ENCODE peak calls at places on chromosomes 5 and 9, in five cellular contexts. P, O, U, S and X are unnamed samples.

GRCh38 chr9:112831969-112832368 is 58.7 kb downstream of the SLC46A2 start:
- DNase-seq in P (no peak), O (no peak), U (no peak), S (no peak), X (no peak)

GRCh38 chr9:123776856-123777560 is 152.9 kb downstream of the DENND1A start:
- DNase-seq in P (no peak), O (no peak), U (no peak), S (no peak), X (no peak)

GRCh38 chr9:10212702-10213101 is 400.1 kb downstream of the PTPRD start:
- DNase-seq in P (no peak), O (no peak), U (no peak), S (no peak), X (no peak)

GRCh38 chr9:127423591-127423933 is 620 bp upstream of the ZNF79 start:
- DNase-seq in P (no peak), O (no peak), U (no peak), S (no peak), X (no peak)

GRCh38 chr9:94901019-94901363 is 174.5 kb downstream of the AOPEP start:
- DNase-seq in P (no peak), O (no peak), U (no peak), S (no peak), X (no peak)

GRCh38 chr9:86406366-86406765 is 52.2 kb upstream of the TUT7 start:
- DNase-seq in P (no peak), O (no peak), U (no peak), S (no peak), X (peak; percentile 69)

GRCh38 chr9:133944746-133945135 is 47.4 kb downstream of the VAV2 start:
- DNase-seq in P (no peak), O (peak; percentile 14), U (no peak), S (no peak), X (peak; percentile 85)

GRCh38 chr5:125181159-125181558 is 434.7 kb upstream of the ZNF608 start:
- DNase-seq in P (no peak), O (no peak), U (no peak), S (no peak), X (no peak)

GRCh38 chr5:28344803-28345433 is 1306.5 kb upstream of the CDH9 start:
- DNase-seq in P (peak; percentile 23), O (peak; percentile 13), U (peak; percentile 32), S (peak; percentile 8), X (peak; percentile 45)

GRCh38 chr5:111165058-111165457 is 59.1 kb upstream of the CAMK4 start:
- DNase-seq in P (no peak), O (no peak), U (no peak), S (no peak), X (no peak)

GRCh38 chr9:122475717-122476116 is 2.0 kb downstream of the OR1J1 start:
- DNase-seq in P (no peak), O (no peak), U (no peak), S (no peak), X (no peak)

GRCh38 chr5:169978744-169979143 is 1.6 kb downstream of the INSYN2B start:
- DNase-seq in P (no peak), O (no peak), U (no peak), S (no peak), X (no peak)

GRCh38 chr5:61280205-61280604 is 51.9 kb upstream of the ZSWIM6 start:
- DNase-seq in P (peak; percentile 9), O (peak; percentile 70), U (no peak), S (no peak), X (peak; percentile 91)

GRCh38 chr5:10680876-10681481 is 80.1 kb downstream of the DAP start:
- DNase-seq in P (no peak), O (no peak), U (no peak), S (no peak), X (no peak)

GRCh38 chr5:95884021-95884333 is 61.5 kb upstream of the GLRX start:
- DNase-seq in P (no peak), O (no peak), U (no peak), S (peak; percentile 37), X (peak; percentile 56)

GRCh38 chr5:112479418-112479817 is 60.3 kb upstream of the EPB41L4A start:
- DNase-seq in P (peak; percentile 26), O (peak; percentile 64), U (no peak), S (no peak), X (peak; percentile 62)

GRCh38 chr9:135513351-135513846 is 7.8 kb upstream of the LCN1 start:
- DNase-seq in P (no peak), O (no peak), U (no peak), S (no peak), X (peak; percentile 56)

GRCh38 chr9:12604154-12604825 is 88.9 kb upstream of the TYRP1 start:
- DNase-seq in P (no peak), O (peak; percentile 8), U (no peak), S (no peak), X (peak; percentile 25)

GRCh38 chr9:22084336-22085035 is 75.4 kb upstream of the CDKN2B start:
- DNase-seq in P (no peak), O (peak; percentile 24), U (no peak), S (no peak), X (peak; percentile 79)

GRCh38 chr5:179261301-179262125 is 83.7 kb downstream of the ADAMTS2 start:
- DNase-seq in P (no peak), O (no peak), U (peak; percentile 65), S (peak; percentile 47), X (no peak)

GRCh38 chr5:179343902-179344300 is 1.4 kb downstream of the ADAMTS2 start:
- DNase-seq in P (no peak), O (no peak), U (peak; percentile 64), S (no peak), X (peak; percentile 59)

GRCh38 chr5:9020996-9021395 is 524.9 kb downstream of the SEMA5A start:
- DNase-seq in P (no peak), O (no peak), U (no peak), S (no peak), X (no peak)

GRCh38 chr5:160539431-160539830 is 117.8 kb downstream of the PTTG1 start:
- DNase-seq in P (no peak), O (no peak), U (no peak), S (no peak), X (no peak)

GRCh38 chr9:88746029-88746743 is 211.2 kb downstream of the NXNL2 start:
- DNase-seq in P (no peak), O (no peak), U (no peak), S (no peak), X (peak; percentile 95)

GRCh38 chr9:109751253-109751652 is 28.7 kb upstream of the PALM2AKAP2 start:
- DNase-seq in P (no peak), O (peak; percentile 13), U (no peak), S (no peak), X (no peak)

GRCh38 chr9:135085830-135086546 is 1.5 kb upstream of the OLFM1 start:
- DNase-seq in P (peak; percentile 40), O (peak; percentile 76), U (peak; percentile 92), S (peak; percentile 69), X (peak; percentile 67)

GRCh38 chr5:76178913-76179312 is 95.7 kb downstream of the SV2C start:
- DNase-seq in P (no peak), O (no peak), U (no peak), S (no peak), X (no peak)

GRCh38 chr9:2181794-2182193 is 166.6 kb downstream of the SMARCA2 start:
- DNase-seq in P (no peak), O (peak; percentile 37), U (peak; percentile 71), S (peak; percentile 25), X (peak; percentile 41)

GRCh38 chr5:94694671-94695070 is 76.2 kb downstream of the SLF1 start:
- DNase-seq in P (no peak), O (no peak), U (no peak), S (no peak), X (peak; percentile 19)

GRCh38 chr5:94700592-94700991 is 82.1 kb downstream of the SLF1 start:
- DNase-seq in P (peak; percentile 52), O (no peak), U (no peak), S (no peak), X (peak; percentile 34)

GRCh38 chr5:94693845-94694370 is 75.4 kb downstream of the SLF1 start:
- DNase-seq in P (no peak), O (no peak), U (no peak), S (no peak), X (no peak)

GRCh38 chr5:94702729-94703128 is 84.3 kb downstream of the SLF1 start:
- DNase-seq in P (peak; percentile 67), O (no peak), U (no peak), S (no peak), X (no peak)

GRCh38 chr5:94698189-94698588 is 79.7 kb downstream of the SLF1 start:
- DNase-seq in P (no peak), O (no peak), U (no peak), S (no peak), X (no peak)
- TF ChIP-seq CTCF in P (no peak), O (no peak), U (no peak), S (no peak), X (no peak)

GRCh38 chr5:141223112-141223783 is at the start of gene PCDHB14:
- DNase-seq in P (no peak), O (peak; percentile 66), U (peak; percentile 18), S (peak; percentile 18), X (peak; percentile 41)
- TF ChIP-seq CTCF in P (no peak), O (peak; percentile 63), U (peak; percentile 50), S (peak; percentile 64), X (peak; percentile 6)

DNA sequence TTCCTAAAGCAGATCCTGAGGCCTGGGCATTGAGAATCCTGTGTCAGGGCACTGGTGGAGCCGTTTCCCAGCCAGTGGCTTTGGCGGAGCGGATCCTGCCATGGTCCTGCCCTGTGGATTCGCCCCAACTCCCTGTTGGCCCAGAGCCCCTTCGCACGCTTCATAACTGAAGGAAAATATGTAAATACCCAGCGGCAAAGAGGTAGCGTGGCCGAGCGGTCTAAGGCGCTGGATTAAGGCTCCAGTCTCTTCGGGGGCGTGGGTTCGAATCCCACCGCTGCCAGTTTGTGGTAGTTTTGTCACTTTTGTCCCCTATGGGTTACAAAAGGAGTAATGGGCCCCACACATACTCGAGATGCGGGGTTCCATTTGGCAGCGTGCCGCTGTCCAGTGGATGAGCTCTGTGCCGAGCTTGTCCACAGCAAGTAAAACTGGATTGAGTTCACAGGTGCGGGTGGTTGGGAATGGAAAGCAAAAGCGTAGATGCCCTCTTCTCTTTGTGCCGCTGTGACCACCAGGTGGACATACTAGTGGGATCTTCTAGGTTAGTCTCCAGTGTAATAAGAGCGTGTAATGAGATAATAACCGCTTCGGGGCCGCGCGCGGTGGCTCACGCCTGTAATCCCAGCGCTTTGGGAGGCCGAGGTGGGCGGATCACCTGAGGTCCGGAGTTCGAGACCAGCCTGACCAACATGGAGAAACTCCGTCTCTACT is 17.3 kb downstream of the TRIM7 start:
- DNase-seq in P (peak; percentile 88), O (peak; percentile 93), U (peak; percentile 77), S (peak; percentile 62), X (peak; percentile 88)
- TF ChIP-seq CTCF in P (peak; percentile 23), O (peak; percentile 75), U (no peak), S (peak; percentile 38), X (peak; percentile 31)

DNA sequence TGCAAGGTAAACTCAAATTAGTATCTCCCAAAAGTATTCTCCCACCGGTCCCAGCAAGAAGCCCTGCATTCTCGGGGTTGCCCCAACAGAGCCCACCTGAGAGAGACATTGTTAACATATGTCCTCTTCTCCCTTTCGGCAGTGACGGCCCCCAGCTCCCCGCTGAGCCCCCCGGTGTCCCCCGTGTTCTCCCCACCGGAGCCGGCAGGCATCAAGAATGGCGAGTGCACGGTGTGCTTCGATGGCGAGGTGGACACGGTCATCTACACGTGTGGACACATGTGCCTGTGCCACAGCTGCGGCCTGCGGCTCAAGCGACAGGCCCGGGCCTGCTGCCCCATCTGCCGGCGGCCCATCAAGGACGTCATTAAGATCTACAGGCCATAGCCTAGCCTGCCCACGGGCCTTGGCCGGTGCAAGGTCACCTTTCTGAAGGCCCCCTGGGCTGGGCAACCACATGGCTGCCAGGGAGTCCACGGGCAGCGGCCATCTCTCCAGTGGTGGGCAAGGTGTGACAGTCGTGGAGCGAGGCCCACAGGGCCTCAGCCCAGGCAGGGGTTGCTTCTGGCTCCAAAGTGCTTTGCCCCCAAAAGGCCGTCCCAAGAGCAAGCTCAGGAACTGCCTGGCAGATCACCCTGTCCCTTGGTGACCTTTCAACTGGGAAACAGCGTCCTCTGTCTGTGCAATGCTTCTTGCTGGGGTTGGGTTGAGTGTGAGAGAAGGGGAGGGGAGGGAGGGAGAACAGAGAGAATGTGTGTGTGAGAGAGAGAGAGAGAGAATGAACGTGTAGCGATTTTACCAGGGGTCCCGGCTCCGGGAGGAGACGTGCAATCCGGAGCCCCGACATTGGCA is 45.7 kb downstream of the NEURL1B start:
- DNase-seq in P (no peak), O (no peak), U (no peak), S (no peak), X (no peak)
- TF ChIP-seq CTCF in P (no peak), O (no peak), U (no peak), S (peak; percentile 16), X (no peak)